ENCODE peak calls at places on chromosomes 1 and 21, in eight cellular contexts. One of them, this sample, is unnamed.

GRCh38 chr1:231295938-231296337 is 41.7 kb downstream of the EXOC8 start:
- DNase-seq in astrocyte of the cerebellum: no peak
- DNase-seq in CD8-positive, alpha-beta T cell: no peak
- DNase-seq in uterus: no peak
- DNase-seq in AG10803: no peak
- DNase-seq in cardiac fibroblast: no peak
- DNase-seq in NB4: no peak
- DNase-seq in ovary: no peak
- DNase-seq in this sample: no peak

GRCh38 chr21:26977741-26978140 is 10.9 kb upstream of the ADAMTS5 start:
- DNase-seq in astrocyte of the cerebellum: no peak
- DNase-seq in CD8-positive, alpha-beta T cell: no peak
- DNase-seq in uterus: no peak
- DNase-seq in AG10803: peak
- DNase-seq in cardiac fibroblast: no peak
- DNase-seq in NB4: no peak
- DNase-seq in ovary: no peak
- DNase-seq in this sample: no peak

GRCh38 chr1:79197421-79197820 is 190.9 kb upstream of the ADGRL4 start:
- DNase-seq in astrocyte of the cerebellum: no peak
- DNase-seq in CD8-positive, alpha-beta T cell: no peak
- DNase-seq in uterus: no peak
- DNase-seq in AG10803: peak
- DNase-seq in cardiac fibroblast: peak
- DNase-seq in NB4: peak
- DNase-seq in ovary: no peak
- DNase-seq in this sample: peak

GRCh38 chr1:99619583-99619982 is 26.3 kb upstream of the PALMD start:
- DNase-seq in astrocyte of the cerebellum: no peak
- DNase-seq in CD8-positive, alpha-beta T cell: no peak
- DNase-seq in uterus: no peak
- DNase-seq in AG10803: no peak
- DNase-seq in cardiac fibroblast: no peak
- DNase-seq in NB4: no peak
- DNase-seq in ovary: no peak
- DNase-seq in this sample: no peak

GRCh38 chr1:45410850-45411509 is 70.7 kb upstream of the MUTYH start:
- DNase-seq in astrocyte of the cerebellum: no peak
- DNase-seq in CD8-positive, alpha-beta T cell: no peak
- DNase-seq in uterus: no peak
- DNase-seq in AG10803: no peak
- DNase-seq in cardiac fibroblast: peak
- DNase-seq in NB4: no peak
- DNase-seq in ovary: no peak
- DNase-seq in this sample: no peak

GRCh38 chr1:14976260-14976659 is 177.3 kb upstream of the TMEM51 start:
- DNase-seq in astrocyte of the cerebellum: no peak
- DNase-seq in CD8-positive, alpha-beta T cell: no peak
- DNase-seq in uterus: no peak
- DNase-seq in AG10803: no peak
- DNase-seq in cardiac fibroblast: no peak
- DNase-seq in NB4: no peak
- DNase-seq in ovary: no peak
- DNase-seq in this sample: no peak

GRCh38 chr1:174799136-174799479 is 200.6 kb upstream of the CACYBP start:
- DNase-seq in astrocyte of the cerebellum: no peak
- DNase-seq in CD8-positive, alpha-beta T cell: no peak
- DNase-seq in uterus: no peak
- DNase-seq in AG10803: peak
- DNase-seq in cardiac fibroblast: no peak
- DNase-seq in NB4: no peak
- DNase-seq in ovary: no peak
- DNase-seq in this sample: no peak

GRCh38 chr1:186806477-186806876 is 22.3 kb upstream of the PLA2G4A start:
- DNase-seq in astrocyte of the cerebellum: no peak
- DNase-seq in CD8-positive, alpha-beta T cell: no peak
- DNase-seq in uterus: no peak
- DNase-seq in AG10803: no peak
- DNase-seq in cardiac fibroblast: peak
- DNase-seq in NB4: peak
- DNase-seq in ovary: no peak
- DNase-seq in this sample: no peak

GRCh38 chr1:110690966-110691365 is 16.2 kb upstream of the KCNA3 start:
- DNase-seq in astrocyte of the cerebellum: no peak
- DNase-seq in CD8-positive, alpha-beta T cell: no peak
- DNase-seq in uterus: no peak
- DNase-seq in AG10803: no peak
- DNase-seq in cardiac fibroblast: no peak
- DNase-seq in NB4: no peak
- DNase-seq in ovary: no peak
- DNase-seq in this sample: no peak

GRCh38 chr1:220315070-220315839 is 43.0 kb upstream of the RAB3GAP2 start:
- DNase-seq in astrocyte of the cerebellum: no peak
- DNase-seq in CD8-positive, alpha-beta T cell: no peak
- DNase-seq in uterus: no peak
- DNase-seq in AG10803: no peak
- DNase-seq in cardiac fibroblast: no peak
- DNase-seq in NB4: no peak
- DNase-seq in ovary: no peak
- DNase-seq in this sample: no peak

GRCh38 chr1:157176016-157176415 is 37.8 kb upstream of the ETV3 start:
- DNase-seq in astrocyte of the cerebellum: no peak
- DNase-seq in CD8-positive, alpha-beta T cell: no peak
- DNase-seq in uterus: no peak
- DNase-seq in AG10803: no peak
- DNase-seq in cardiac fibroblast: no peak
- DNase-seq in NB4: no peak
- DNase-seq in ovary: no peak
- DNase-seq in this sample: no peak

GRCh38 chr1:92482665-92483441 is 3.9 kb downstream of the GFI1 start:
- DNase-seq in astrocyte of the cerebellum: no peak
- DNase-seq in CD8-positive, alpha-beta T cell: peak
- DNase-seq in uterus: no peak
- DNase-seq in AG10803: no peak
- DNase-seq in cardiac fibroblast: no peak
- DNase-seq in NB4: peak
- DNase-seq in ovary: no peak
- DNase-seq in this sample: no peak

GRCh38 chr21:25910809-25911208 is 176.0 kb downstream of the GABPA start:
- DNase-seq in astrocyte of the cerebellum: no peak
- DNase-seq in CD8-positive, alpha-beta T cell: no peak
- DNase-seq in uterus: no peak
- DNase-seq in AG10803: no peak
- DNase-seq in cardiac fibroblast: no peak
- DNase-seq in NB4: no peak
- DNase-seq in ovary: no peak
- DNase-seq in this sample: no peak

GRCh38 chr1:213474054-213474453 is 423.0 kb downstream of the RPS6KC1 start:
- DNase-seq in astrocyte of the cerebellum: no peak
- DNase-seq in CD8-positive, alpha-beta T cell: no peak
- DNase-seq in uterus: no peak
- DNase-seq in AG10803: no peak
- DNase-seq in cardiac fibroblast: peak
- DNase-seq in NB4: no peak
- DNase-seq in ovary: peak
- DNase-seq in this sample: no peak

GRCh38 chr1:3652538-3653285 is 396 bp downstream of the TP73 start:
- DNase-seq in astrocyte of the cerebellum: no peak
- DNase-seq in CD8-positive, alpha-beta T cell: no peak
- DNase-seq in uterus: no peak
- DNase-seq in AG10803: no peak
- DNase-seq in cardiac fibroblast: no peak
- DNase-seq in NB4: peak
- DNase-seq in ovary: no peak
- DNase-seq in this sample: no peak

GRCh38 chr1:28886731-28887417 is 27.5 kb upstream of the EPB41 start:
- DNase-seq in astrocyte of the cerebellum: no peak
- DNase-seq in CD8-positive, alpha-beta T cell: peak
- DNase-seq in uterus: peak
- DNase-seq in AG10803: peak
- DNase-seq in cardiac fibroblast: peak
- DNase-seq in NB4: peak
- DNase-seq in ovary: peak
- DNase-seq in this sample: peak

GRCh38 chr21:38770660-38771059 is 35.1 kb upstream of the ETS2 start:
- DNase-seq in astrocyte of the cerebellum: no peak
- DNase-seq in CD8-positive, alpha-beta T cell: no peak
- DNase-seq in uterus: no peak
- DNase-seq in AG10803: no peak
- DNase-seq in cardiac fibroblast: no peak
- DNase-seq in NB4: no peak
- DNase-seq in ovary: no peak
- DNase-seq in this sample: no peak

GRCh38 chr1:177591155-177591554 is 378.7 kb downstream of the SEC16B start:
- DNase-seq in astrocyte of the cerebellum: no peak
- DNase-seq in CD8-positive, alpha-beta T cell: no peak
- DNase-seq in uterus: no peak
- DNase-seq in AG10803: no peak
- DNase-seq in cardiac fibroblast: no peak
- DNase-seq in NB4: no peak
- DNase-seq in ovary: no peak
- DNase-seq in this sample: no peak

GRCh38 chr1:177589166-177589565 is 380.7 kb downstream of the SEC16B start:
- DNase-seq in astrocyte of the cerebellum: no peak
- DNase-seq in CD8-positive, alpha-beta T cell: no peak
- DNase-seq in uterus: no peak
- DNase-seq in AG10803: no peak
- DNase-seq in cardiac fibroblast: no peak
- DNase-seq in NB4: no peak
- DNase-seq in ovary: no peak
- DNase-seq in this sample: no peak

GRCh38 chr1:177585492-177586220 is 384.2 kb downstream of the SEC16B start:
- DNase-seq in astrocyte of the cerebellum: no peak
- DNase-seq in CD8-positive, alpha-beta T cell: no peak
- DNase-seq in uterus: no peak
- DNase-seq in AG10803: no peak
- DNase-seq in cardiac fibroblast: no peak
- DNase-seq in NB4: no peak
- DNase-seq in ovary: no peak
- DNase-seq in this sample: peak

DNA sequence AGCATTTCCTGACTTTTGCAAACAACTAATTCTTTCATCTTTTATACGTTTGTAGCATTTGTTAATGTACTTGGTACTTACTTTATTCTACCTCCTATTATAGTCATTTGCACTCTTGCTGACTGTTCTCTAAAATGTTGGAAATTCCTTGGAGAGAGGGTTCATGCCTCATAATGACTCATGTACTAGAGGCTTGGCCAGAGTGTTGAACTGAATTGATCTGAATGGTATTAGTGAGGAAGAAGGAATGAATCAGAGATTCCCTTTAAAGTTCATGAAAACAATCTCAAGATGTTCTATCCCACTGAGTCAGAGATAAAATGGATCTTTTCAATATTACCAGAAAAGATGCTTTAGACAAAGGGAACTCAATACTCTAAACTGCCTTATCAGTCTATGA is 383.4 kb downstream of the SEC16B start:
- DNase-seq in astrocyte of the cerebellum: peak
- DNase-seq in CD8-positive, alpha-beta T cell: no peak
- DNase-seq in uterus: no peak
- DNase-seq in AG10803: peak
- DNase-seq in cardiac fibroblast: peak
- DNase-seq in NB4: no peak
- DNase-seq in ovary: no peak
- DNase-seq in this sample: peak
- H3K4me3 ChIP-seq in astrocyte of the cerebellum: no peak
- H3K4me3 ChIP-seq in CD8-positive, alpha-beta T cell: no peak
- H3K4me3 ChIP-seq in uterus: no peak
- H3K4me3 ChIP-seq in AG10803: no peak
- H3K4me3 ChIP-seq in cardiac fibroblast: no peak
- H3K4me3 ChIP-seq in NB4: no peak
- H3K4me3 ChIP-seq in ovary: no peak
- H3K4me3 ChIP-seq in this sample: no peak

GRCh38 chr1:82377201-82377884 is 576.6 kb downstream of the ADGRL2 start:
- DNase-seq in astrocyte of the cerebellum: peak
- DNase-seq in CD8-positive, alpha-beta T cell: no peak
- DNase-seq in uterus: no peak
- DNase-seq in AG10803: no peak
- DNase-seq in cardiac fibroblast: no peak
- DNase-seq in NB4: no peak
- DNase-seq in ovary: no peak
- DNase-seq in this sample: peak
- TF ChIP-seq CTCF in astrocyte of the cerebellum: peak
- TF ChIP-seq CTCF in CD8-positive, alpha-beta T cell: no peak
- TF ChIP-seq CTCF in uterus: no peak
- TF ChIP-seq CTCF in AG10803: no peak
- TF ChIP-seq CTCF in cardiac fibroblast: no peak
- TF ChIP-seq CTCF in NB4: no peak
- TF ChIP-seq CTCF in ovary: no peak
- TF ChIP-seq CTCF in this sample: peak

DNA sequence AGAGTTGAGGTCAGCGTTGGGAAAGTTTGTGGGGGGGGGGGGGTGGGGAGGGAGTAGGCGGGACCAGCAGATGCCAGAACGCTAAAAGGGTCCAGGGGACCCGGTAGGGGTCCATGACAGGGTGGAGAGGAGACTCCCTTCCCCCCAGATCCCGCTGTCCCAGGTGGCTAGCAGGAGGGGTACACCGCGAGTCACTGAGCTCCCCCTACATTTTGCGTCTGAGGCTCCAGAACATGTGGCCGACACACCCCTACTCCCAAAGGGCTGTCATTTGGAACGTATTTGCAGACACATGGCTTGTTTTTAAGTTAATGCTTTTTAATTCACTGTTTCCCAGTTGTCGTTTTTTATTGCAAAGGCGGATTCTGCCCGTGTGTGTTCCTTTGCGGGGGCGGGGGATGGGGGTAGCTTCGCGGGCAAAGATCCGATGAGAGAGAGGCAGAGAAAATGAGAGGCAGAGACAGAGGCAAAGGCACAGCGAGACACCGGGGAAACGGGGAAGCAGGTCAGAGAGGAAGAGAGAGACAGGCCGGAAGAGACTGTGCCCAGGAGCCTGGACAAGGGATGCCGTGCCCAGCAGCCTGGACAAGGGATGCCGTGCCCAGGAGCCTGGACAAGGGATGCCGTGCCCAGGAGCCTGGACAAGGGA is 270.2 kb downstream of the FOXD2 start:
- DNase-seq in astrocyte of the cerebellum: no peak
- DNase-seq in CD8-positive, alpha-beta T cell: no peak
- DNase-seq in uterus: no peak
- DNase-seq in AG10803: no peak
- DNase-seq in cardiac fibroblast: no peak
- DNase-seq in NB4: no peak
- DNase-seq in ovary: no peak
- DNase-seq in this sample: no peak
- H3K4me3 ChIP-seq in astrocyte of the cerebellum: no peak
- H3K4me3 ChIP-seq in CD8-positive, alpha-beta T cell: no peak
- H3K4me3 ChIP-seq in uterus: no peak
- H3K4me3 ChIP-seq in AG10803: no peak
- H3K4me3 ChIP-seq in cardiac fibroblast: no peak
- H3K4me3 ChIP-seq in NB4: no peak
- H3K4me3 ChIP-seq in ovary: no peak
- H3K4me3 ChIP-seq in this sample: no peak

DNA sequence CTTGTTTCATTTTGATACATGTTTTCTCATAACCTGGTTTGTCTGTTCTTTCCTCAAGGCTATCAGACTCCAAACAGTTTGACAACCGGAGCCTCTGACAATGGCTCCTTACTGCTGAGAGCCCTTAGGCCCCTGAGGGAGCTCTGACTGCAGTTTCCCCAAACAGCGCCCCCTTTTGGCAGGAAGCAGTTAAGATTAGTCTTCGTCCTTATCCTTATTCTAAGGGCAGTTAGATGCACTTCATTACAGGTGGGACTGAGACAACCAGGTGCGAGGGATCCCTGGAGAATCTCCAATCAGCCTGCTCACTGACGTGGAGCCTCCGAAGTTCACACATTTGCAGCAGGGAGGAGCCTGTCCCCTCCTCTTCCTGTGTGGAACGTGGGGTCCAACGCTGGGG is 393.1 kb downstream of the BRINP3 start:
- DNase-seq in astrocyte of the cerebellum: no peak
- DNase-seq in CD8-positive, alpha-beta T cell: no peak
- DNase-seq in uterus: no peak
- DNase-seq in AG10803: no peak
- DNase-seq in cardiac fibroblast: no peak
- DNase-seq in NB4: peak
- DNase-seq in ovary: no peak
- DNase-seq in this sample: no peak
- TF ChIP-seq CTCF in astrocyte of the cerebellum: peak
- TF ChIP-seq CTCF in CD8-positive, alpha-beta T cell: no peak
- TF ChIP-seq CTCF in uterus: no peak
- TF ChIP-seq CTCF in AG10803: no peak
- TF ChIP-seq CTCF in cardiac fibroblast: no peak
- TF ChIP-seq CTCF in NB4: peak
- TF ChIP-seq CTCF in ovary: no peak
- TF ChIP-seq CTCF in this sample: no peak

This sample was measured in astrocyte of the spinal cord.